ENCODE peak calls at places on chromosomes 12 and 14, in five cellular contexts. One of them, this sample, is unnamed.

GRCh38 chr12:56948881-56949280 is 8.5 kb downstream of the RDH16 start:
- DNase-seq in GM12891: no peak
- DNase-seq in nucleus accumbens: no peak
- DNase-seq in GM04504: no peak
- DNase-seq in AML-193: no peak
- DNase-seq in this sample: no peak

GRCh38 chr12:91249059-91250055 is 66.7 kb upstream of the DCN start:
- DNase-seq in GM04504: peak; percentile 58
- DNase-seq in GM12891: no peak
- DNase-seq in nucleus accumbens: no peak
- DNase-seq in AML-193: no peak
- DNase-seq in this sample: peak; percentile 48

GRCh38 chr12:92034858-92035401 is 110.7 kb downstream of the BTG1 start:
- DNase-seq in AML-193: no peak
- DNase-seq in GM04504: peak; percentile 77
- DNase-seq in GM12891: no peak
- DNase-seq in nucleus accumbens: no peak
- DNase-seq in this sample: no peak

GRCh38 chr14:72894623-72895378 is 900 bp upstream of the DPF3 start:
- DNase-seq in nucleus accumbens: no peak
- DNase-seq in GM12891: no peak
- DNase-seq in GM04504: no peak
- DNase-seq in AML-193: no peak
- DNase-seq in this sample: no peak

GRCh38 chr12:6200266-6201198 is at the start of gene CD9:
- DNase-seq in nucleus accumbens: peak; percentile 29
- DNase-seq in GM12891: no peak
- DNase-seq in GM04504: no peak
- DNase-seq in AML-193: no peak
- DNase-seq in this sample: no peak

GRCh38 chr12:49051777-49052438 is 8.7 kb downstream of the KMT2D start:
- DNase-seq in AML-193: no peak
- DNase-seq in nucleus accumbens: no peak
- DNase-seq in GM12891: no peak
- DNase-seq in GM04504: no peak
- DNase-seq in this sample: no peak

GRCh38 chr14:32597771-32598170 is 268.7 kb downstream of the AKAP6 start:
- DNase-seq in AML-193: no peak
- DNase-seq in GM04504: no peak
- DNase-seq in GM12891: no peak
- DNase-seq in nucleus accumbens: no peak
- DNase-seq in this sample: no peak

GRCh38 chr12:116520801-116521471 is 38.2 kb upstream of the MAP1LC3B2 start:
- DNase-seq in AML-193: no peak
- DNase-seq in nucleus accumbens: no peak
- DNase-seq in GM12891: no peak
- DNase-seq in GM04504: peak; percentile 74
- DNase-seq in this sample: no peak

GRCh38 chr12:105245291-105245690 is 9.3 kb upstream of the APPL2 start:
- DNase-seq in GM12891: no peak
- DNase-seq in nucleus accumbens: no peak
- DNase-seq in GM04504: no peak
- DNase-seq in AML-193: no peak
- DNase-seq in this sample: no peak

GRCh38 chr14:100692859-100693558 is 33.7 kb upstream of the DLK1 start:
- DNase-seq in AML-193: no peak
- DNase-seq in GM04504: peak; percentile 35
- DNase-seq in GM12891: no peak
- DNase-seq in nucleus accumbens: no peak
- DNase-seq in this sample: peak; percentile 74

GRCh38 chr12:113310489-113310888 is 24.4 kb downstream of the SLC8B1 start:
- DNase-seq in GM04504: no peak
- DNase-seq in AML-193: no peak
- DNase-seq in GM12891: no peak
- DNase-seq in nucleus accumbens: no peak
- DNase-seq in this sample: no peak

GRCh38 chr14:86038401-86038985 is 508.5 kb downstream of the FLRT2 start:
- DNase-seq in GM04504: peak; percentile 19
- DNase-seq in GM12891: peak; percentile 1
- DNase-seq in AML-193: peak; percentile 48
- DNase-seq in nucleus accumbens: no peak
- DNase-seq in this sample: peak; percentile 33

GRCh38 chr14:38973083-38973700 is 129.8 kb downstream of the SEC23A start:
- DNase-seq in AML-193: no peak
- DNase-seq in nucleus accumbens: no peak
- DNase-seq in GM04504: no peak
- DNase-seq in GM12891: no peak
- DNase-seq in this sample: no peak

GRCh38 chr12:44317651-44318126 is 481.8 kb downstream of the TMEM117 start:
- DNase-seq in GM04504: no peak
- DNase-seq in nucleus accumbens: no peak
- DNase-seq in AML-193: no peak
- DNase-seq in GM12891: no peak
- DNase-seq in this sample: no peak

GRCh38 chr14:33938131-33938949 is 12.5 kb downstream of the EGLN3 start:
- DNase-seq in GM04504: no peak
- DNase-seq in AML-193: no peak
- DNase-seq in nucleus accumbens: peak; percentile 28
- DNase-seq in GM12891: no peak
- DNase-seq in this sample: no peak

GRCh38 chr12:51401900-51402299 is 10.7 kb upstream of the GALNT6 start:
- DNase-seq in AML-193: no peak
- DNase-seq in GM04504: no peak
- DNase-seq in GM12891: no peak
- DNase-seq in nucleus accumbens: no peak
- DNase-seq in this sample: no peak

GRCh38 chr14:64294672-64295413 is 672 bp upstream of the ESR2 start:
- DNase-seq in nucleus accumbens: peak; percentile 13
- DNase-seq in AML-193: peak; percentile 7
- DNase-seq in GM12891: peak; percentile 77
- DNase-seq in GM04504: no peak
- DNase-seq in this sample: no peak

GRCh38 chr14:65926504-65926903 is 514.0 kb downstream of the FUT8 start:
- DNase-seq in GM12891: no peak
- DNase-seq in AML-193: no peak
- DNase-seq in nucleus accumbens: no peak
- DNase-seq in GM04504: no peak
- DNase-seq in this sample: no peak

GRCh38 chr14:68792022-68792829 is 641 bp downstream of the ZFP36L1 start:
- DNase-seq in GM12891: no peak
- DNase-seq in GM04504: no peak
- DNase-seq in AML-193: no peak
- DNase-seq in nucleus accumbens: no peak
- DNase-seq in this sample: no peak

GRCh38 chr14:76862546-76863282 is 36.5 kb downstream of the LRRC74A start:
- DNase-seq in nucleus accumbens: no peak
- DNase-seq in AML-193: no peak
- DNase-seq in GM04504: no peak
- DNase-seq in GM12891: no peak
- DNase-seq in this sample: no peak

GRCh38 chr12:108701779-108702435 is 29.4 kb downstream of the CORO1C start:
- DNase-seq in nucleus accumbens: no peak
- DNase-seq in AML-193: no peak
- DNase-seq in GM12891: no peak
- DNase-seq in GM04504: no peak
- DNase-seq in this sample: no peak

GRCh38 chr12:105212431-105212830 is 23.5 kb downstream of the APPL2 start:
- DNase-seq in GM12891: no peak
- DNase-seq in GM04504: peak; percentile 86
- DNase-seq in nucleus accumbens: no peak
- DNase-seq in AML-193: no peak
- DNase-seq in this sample: peak; percentile 87

GRCh38 chr12:105076913-105077312 is 7.3 kb downstream of the ALDH1L2 start:
- DNase-seq in GM04504: no peak
- DNase-seq in nucleus accumbens: no peak
- DNase-seq in AML-193: no peak
- DNase-seq in GM12891: no peak
- DNase-seq in this sample: no peak

GRCh38 chr14:31286456-31287293 is 79.1 kb upstream of the HECTD1 start:
- DNase-seq in nucleus accumbens: no peak
- DNase-seq in GM12891: no peak
- DNase-seq in GM04504: no peak
- DNase-seq in AML-193: no peak
- DNase-seq in this sample: no peak

GRCh38 chr12:2462087-2462486 is 332.7 kb upstream of the FKBP4 start:
- DNase-seq in AML-193: no peak
- DNase-seq in GM12891: no peak
- DNase-seq in nucleus accumbens: no peak
- DNase-seq in GM04504: no peak
- DNase-seq in this sample: no peak

GRCh38 chr12:6182279-6182898 is 17.8 kb upstream of the CD9 start:
- DNase-seq in GM04504: peak; percentile 81
- DNase-seq in nucleus accumbens: no peak
- DNase-seq in GM12891: no peak
- DNase-seq in AML-193: no peak
- DNase-seq in this sample: peak; percentile 73

GRCh38 chr14:58815046-58815701 is 177.4 kb downstream of the DACT1 start:
- DNase-seq in nucleus accumbens: no peak
- DNase-seq in AML-193: no peak
- DNase-seq in GM12891: no peak
- DNase-seq in GM04504: no peak
- DNase-seq in this sample: peak; percentile 33

GRCh38 chr14:66610154-66610563 is 102.2 kb downstream of the GPHN start:
- DNase-seq in GM04504: no peak
- DNase-seq in nucleus accumbens: no peak
- DNase-seq in GM12891: no peak
- DNase-seq in AML-193: peak; percentile 9
- DNase-seq in this sample: no peak

GRCh38 chr12:89307665-89308253 is 44.5 kb downstream of the DUSP6 start:
- DNase-seq in GM12891: no peak
- DNase-seq in GM04504: no peak
- DNase-seq in AML-193: no peak
- DNase-seq in nucleus accumbens: no peak
- DNase-seq in this sample: no peak

GRCh38 chr12:51751657-51752056 is 96.9 kb downstream of the FIGNL2 start:
- DNase-seq in GM12891: no peak
- DNase-seq in nucleus accumbens: no peak
- DNase-seq in GM04504: no peak
- DNase-seq in AML-193: no peak
- DNase-seq in this sample: no peak

GRCh38 chr12:71693126-71693525 is 7.2 kb downstream of the TMEM19 start:
- DNase-seq in GM12891: no peak
- DNase-seq in AML-193: no peak
- DNase-seq in nucleus accumbens: no peak
- DNase-seq in GM04504: no peak
- DNase-seq in this sample: no peak

GRCh38 chr14:83342590-83342989 is 1808.9 kb upstream of the SEL1L start:
- DNase-seq in GM12891: no peak
- DNase-seq in nucleus accumbens: no peak
- DNase-seq in AML-193: no peak
- DNase-seq in GM04504: peak; percentile 55
- DNase-seq in this sample: peak; percentile 59

GRCh38 chr12:5348057-5348456 is 83.9 kb upstream of the NTF3 start:
- DNase-seq in nucleus accumbens: no peak
- DNase-seq in AML-193: no peak
- DNase-seq in GM04504: no peak
- DNase-seq in GM12891: no peak
- DNase-seq in this sample: no peak

GRCh38 chr12:51379571-51379970 is 11.6 kb downstream of the GALNT6 start:
- DNase-seq in nucleus accumbens: no peak
- DNase-seq in GM04504: no peak
- DNase-seq in AML-193: no peak
- DNase-seq in GM12891: no peak
- DNase-seq in this sample: no peak